ENCODE peak calls at places on chromosome 12, in six cellular contexts. G is aorta, E is DND-41, P is mesendoderm, K is right atrium auricular region, O is fibroblast of lung. Z is an unnamed sample.
A peak's percentile ranks its signal among the peaks of the same experiment; 100 is the strongest.

GRCh38 chr12:11563785-11564739 is 85.4 kb upstream of the ETV6 start:
- DNase-seq in O (no peak), G (no peak), E (no peak), P (no peak), K (no peak), Z (no peak)

GRCh38 chr12:91845365-91845764 is 300.3 kb downstream of the BTG1 start:
- DNase-seq in O (no peak), G (no peak), E (no peak), P (no peak), K (no peak), Z (no peak)

GRCh38 chr12:54329756-54330155 is 4.8 kb downstream of the COPZ1 start:
- DNase-seq in G (no peak), P (no peak), K (no peak), E (no peak), O (peak; percentile 46), Z (no peak)

GRCh38 chr12:48977290-48978281 is 536 bp upstream of the WNT1 start:
- DNase-seq in G (peak; percentile 81), E (peak; percentile 73), P (no peak), K (no peak), O (peak; percentile 59), Z (peak; percentile 69)

GRCh38 chr12:129911437-129912049 is 7.7 kb upstream of the TMEM132D start:
- DNase-seq in G (no peak), K (no peak), O (peak; percentile 43), E (peak; percentile 75), P (peak; percentile 61), Z (no peak)

GRCh38 chr12:122827258-122827657 is 8.0 kb upstream of the HIP1R start:
- DNase-seq in K (no peak), E (no peak), P (no peak), O (no peak), G (no peak), Z (no peak)

GRCh38 chr12:129848921-129849320 is 54.9 kb downstream of the TMEM132D start:
- DNase-seq in K (no peak), E (no peak), P (no peak), O (peak; percentile 85), G (no peak), Z (no peak)

GRCh38 chr12:8123124-8123888 is at the start of gene CLEC4A:
- DNase-seq in E (no peak), K (no peak), P (no peak), G (no peak), O (no peak), Z (no peak)

GRCh38 chr12:109444263-109444662 is 32.8 kb downstream of the KCTD10 start:
- DNase-seq in K (no peak), E (no peak), G (no peak), O (no peak), P (no peak), Z (no peak)

GRCh38 chr12:7346571-7347225 is 42.8 kb downstream of the ACSM4 start:
- DNase-seq in G (no peak), E (peak; percentile 36), O (no peak), P (no peak), K (no peak), Z (no peak)

GRCh38 chr12:111953455-111953854 is 59.5 kb downstream of the TMEM116 start:
- DNase-seq in O (no peak), P (no peak), K (no peak), G (no peak), E (no peak), Z (no peak)

GRCh38 chr12:24360057-24360456 is 410.6 kb upstream of the SOX5 start:
- DNase-seq in G (no peak), P (no peak), O (no peak), E (no peak), K (no peak), Z (no peak)

GRCh38 chr12:118922405-118922804 is 58.9 kb upstream of the SRRM4 start:
- DNase-seq in E (peak; percentile 40), G (no peak), K (no peak), O (no peak), P (peak; percentile 57), Z (no peak)

GRCh38 chr12:50747817-50748216 is 16.1 kb upstream of the ATF1 start:
- DNase-seq in P (peak; percentile 94), K (no peak), O (no peak), E (no peak), G (no peak), Z (no peak)

GRCh38 chr12:104650541-104650940 is 193.8 kb downstream of the CHST11 start:
- DNase-seq in G (no peak), K (no peak), P (no peak), E (no peak), O (no peak), Z (no peak)

GRCh38 chr12:6392499-6392898 is 8.5 kb downstream of the LTBR start:
- DNase-seq in G (no peak), E (no peak), O (no peak), P (no peak), K (no peak), Z (no peak)

DNA sequence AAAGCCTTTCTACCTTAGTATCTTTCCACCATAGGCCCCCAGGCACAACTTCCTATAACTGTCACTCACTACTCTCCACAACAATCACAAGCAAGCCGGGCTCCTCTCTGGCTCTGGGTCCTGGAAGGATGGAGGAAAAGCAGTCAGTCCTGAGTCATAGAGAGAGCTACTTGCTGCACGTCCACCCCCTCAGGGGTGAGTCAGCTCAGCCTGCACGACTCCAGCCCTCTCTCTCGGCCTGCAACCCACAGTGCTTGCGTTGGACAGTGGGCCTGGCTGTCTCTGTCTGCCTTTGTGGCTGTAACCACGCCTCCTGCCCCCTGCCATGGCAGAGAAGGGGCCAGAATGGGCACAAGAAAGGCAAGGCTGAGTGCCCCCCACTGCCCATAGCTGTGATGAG is 154.1 kb upstream of the FKBP4 start:
- DNase-seq in G (peak; percentile 93), K (peak; percentile 81), E (no peak), O (peak; percentile 99), P (peak; percentile 76), Z (no peak)
- H3K27ac ChIP-seq in G (peak overlapping the region; percentile 78), K (peak overlapping the region; percentile 4), E (no peak overlapping the region), O (peak overlapping the region; percentile 89), P (no peak overlapping the region), Z (no peak overlapping the region)

GRCh38 chr12:113914176-113914575 is 51.9 kb downstream of the RBM19 start:
- DNase-seq in G (no peak), P (no peak), E (no peak), K (no peak), O (no peak), Z (no peak)

GRCh38 chr12:113914806-113915205 is 51.3 kb downstream of the RBM19 start:
- DNase-seq in O (no peak), G (no peak), K (no peak), P (no peak), E (no peak), Z (no peak)

GRCh38 chr12:113919791-113920190 is 46.3 kb downstream of the RBM19 start:
- DNase-seq in P (no peak), G (no peak), O (no peak), E (no peak), K (no peak), Z (no peak)

GRCh38 chr12:113918306-113918705 is 47.8 kb downstream of the RBM19 start:
- DNase-seq in O (no peak), G (no peak), P (no peak), K (no peak), E (no peak), Z (no peak)

GRCh38 chr12:113917393-113917792 is 48.7 kb downstream of the RBM19 start:
- DNase-seq in P (no peak), G (no peak), O (no peak), K (no peak), E (no peak), Z (no peak)
- H3K4me1 ChIP-seq in P (no peaks in the 10 kb centered on the region), G (no peaks in the 10 kb centered on the region), O (no peaks in the 10 kb centered on the region), K (no peaks in the 10 kb centered on the region), E (no peaks in the 10 kb centered on the region), Z (no peaks in the 10 kb centered on the region)

GRCh38 chr12:132495165-132495544 is 5.2 kb downstream of the FBRSL1 start:
- DNase-seq in E (no peak), K (no peak), G (no peak), P (no peak), O (no peak), Z (no peak)

GRCh38 chr12:132492951-132493350 is 3.0 kb downstream of the FBRSL1 start:
- DNase-seq in K (no peak), O (no peak), E (no peak), G (no peak), P (no peak), Z (no peak)

GRCh38 chr12:132495629-132496207 is 5.8 kb downstream of the FBRSL1 start:
- DNase-seq in P (no peak), O (no peak), G (no peak), E (no peak), K (no peak), Z (no peak)

GRCh38 chr12:132493482-132494178 is 3.7 kb downstream of the FBRSL1 start:
- DNase-seq in E (no peak), K (no peak), G (no peak), O (no peak), P (no peak), Z (no peak)

DNA sequence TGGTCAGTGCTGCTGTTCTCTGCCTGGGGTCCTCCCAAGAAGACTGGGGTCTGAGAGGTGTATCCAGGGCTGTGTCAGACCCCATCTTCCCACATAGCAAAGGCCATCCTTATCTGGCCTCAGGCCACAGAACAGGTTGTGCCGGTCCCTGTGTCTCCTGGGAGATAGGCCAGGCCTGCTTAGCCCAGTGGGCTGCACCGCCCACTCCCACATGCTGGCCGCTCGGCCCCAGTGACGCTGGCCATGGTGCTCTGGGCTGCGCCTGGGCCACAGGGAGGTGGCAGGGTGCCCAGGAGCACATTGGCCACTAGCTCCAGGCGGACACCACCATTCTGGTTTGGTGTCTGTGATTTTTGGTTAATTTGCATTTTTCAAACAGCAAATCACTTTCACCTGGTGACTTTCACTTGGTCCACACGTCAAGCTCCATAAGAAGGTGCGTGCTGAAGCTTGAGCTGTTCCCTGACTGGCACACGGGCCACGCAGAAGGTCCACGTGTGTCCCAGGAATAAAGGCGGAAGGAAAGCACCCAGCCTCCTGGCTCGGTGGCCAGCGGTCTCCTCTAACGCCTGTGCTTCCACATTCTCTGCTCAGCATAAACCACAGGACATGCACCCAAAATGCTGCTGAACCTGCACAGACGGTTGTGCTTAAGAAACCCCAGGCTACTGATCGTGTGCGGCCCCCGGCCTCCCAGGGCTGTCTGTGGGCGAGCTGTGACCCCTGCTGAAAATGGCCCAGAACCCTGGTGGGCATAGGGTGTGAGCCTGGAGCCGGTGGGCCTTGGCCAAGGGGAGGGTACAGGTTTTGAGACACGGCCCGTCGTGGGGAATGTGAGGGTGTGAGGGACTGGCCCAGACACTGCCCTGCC is 4.6 kb downstream of the FBRSL1 start:
- DNase-seq in K (no peak), G (no peak), O (no peak), P (no peak), E (no peak), Z (no peak)
- H3K27ac ChIP-seq in K (peak overlapping the region; percentile 85), G (no peak overlapping the region), O (no peak overlapping the region), P (no peak overlapping the region), E (no peak overlapping the region), Z (no peak overlapping the region)

GRCh38 chr12:107025691-107026090 is 38.7 kb upstream of the MTERF2 start:
- DNase-seq in K (no peak), E (no peak), P (peak; percentile 64), G (no peak), O (no peak), Z (no peak)
- H3K4me1 ChIP-seq in K (no peaks in the 10 kb centered on the region), E (peaks cover 23% of the 10 kb centered on the region), P (no peaks in the 10 kb centered on the region), G (no peaks in the 10 kb centered on the region), O (peaks cover 5% of the 10 kb centered on the region), Z (peaks cover 30% of the 10 kb centered on the region)